ENCODE peak calls at places on chromosome 14, in four cellular contexts. Y is HepG2, L is K562, U is HCT116. V is an unnamed sample.

GRCh38 chr14:90443161-90444076 is 46.6 kb downstream of the CALM1 start:
- DNase-seq in L (no peak), U (no peak), Y (no peak), V (no peak)

GRCh38 chr14:90664911-90665695 is 151.1 kb downstream of the TTC7B start:
- DNase-seq in Y (no peak), L (no peak), U (no peak), V (no peak)

GRCh38 chr14:102079700-102079979 is 7.2 kb downstream of the HSP90AA1 start:
- DNase-seq in Y (no peak), L (no peak), U (no peak), V (no peak)

GRCh38 chr14:105087963-105088811 is 23.0 kb upstream of the GPR132 start:
- DNase-seq in Y (peak), L (peak), U (no peak), V (no peak)

GRCh38 chr14:94655169-94655710 is 43.0 kb downstream of the SERPINA3 start:
- DNase-seq in Y (no peak), U (no peak), L (no peak), V (no peak)

GRCh38 chr14:94897092-94897491 is 127.2 kb upstream of the GSC start:
- DNase-seq in L (no peak), Y (no peak), U (no peak), V (no peak)

GRCh38 chr14:102320033-102320660 is 601 bp downstream of the ZNF839 start:
- DNase-seq in L (peak), U (no peak), Y (no peak), V (no peak)

GRCh38 chr14:104972301-104973211 is 5.6 kb downstream of the AHNAK2 start:
- DNase-seq in Y (no peak), U (peak), L (no peak), V (no peak)

GRCh38 chr14:88563845-88564244 is 1.0 kb downstream of the ZC3H14 start:
- DNase-seq in U (no peak), Y (no peak), L (no peak), V (no peak)

GRCh38 chr14:106538193-106538592 is 1011.8 kb downstream of the TMEM121 start:
- DNase-seq in U (no peak), L (no peak), Y (no peak), V (no peak)

GRCh38 chr14:65357091-65357490 is 55.4 kb upstream of the FUT8 start:
- DNase-seq in U (no peak), L (no peak), Y (no peak), V (no peak)

GRCh38 chr14:39474416-39474911 is 42.2 kb upstream of the FBXO33 start:
- DNase-seq in L (no peak), U (no peak), Y (peak), V (no peak)

GRCh38 chr14:103136388-103137271 is 13.4 kb downstream of the TNFAIP2 start:
- DNase-seq in U (peak), Y (no peak), L (peak), V (peak)

GRCh38 chr14:103319422-103319821 is 14.6 kb upstream of the EIF5 start:
- DNase-seq in L (no peak), U (no peak), Y (no peak), V (no peak)

GRCh38 chr14:29016050-29016900 is 249.7 kb downstream of the FOXG1 start:
- DNase-seq in Y (peak), L (peak), U (no peak), V (peak)

GRCh38 chr14:92647499-92648279 is 100.7 kb downstream of the LGMN start:
- DNase-seq in Y (no peak), U (no peak), L (no peak), V (no peak)

GRCh38 chr14:50619569-50620141 is 48.5 kb downstream of the SAV1 start:
- DNase-seq in U (peak), Y (peak), L (no peak), V (peak)

GRCh38 chr14:100498068-100498467 is 89.1 kb downstream of the BEGAIN start:
- DNase-seq in L (no peak), Y (no peak), U (no peak), V (no peak)
- TF ChIP-seq TCF7L2 in L (no peak), Y (no peak), U (no peak), V (no peak)

DNA sequence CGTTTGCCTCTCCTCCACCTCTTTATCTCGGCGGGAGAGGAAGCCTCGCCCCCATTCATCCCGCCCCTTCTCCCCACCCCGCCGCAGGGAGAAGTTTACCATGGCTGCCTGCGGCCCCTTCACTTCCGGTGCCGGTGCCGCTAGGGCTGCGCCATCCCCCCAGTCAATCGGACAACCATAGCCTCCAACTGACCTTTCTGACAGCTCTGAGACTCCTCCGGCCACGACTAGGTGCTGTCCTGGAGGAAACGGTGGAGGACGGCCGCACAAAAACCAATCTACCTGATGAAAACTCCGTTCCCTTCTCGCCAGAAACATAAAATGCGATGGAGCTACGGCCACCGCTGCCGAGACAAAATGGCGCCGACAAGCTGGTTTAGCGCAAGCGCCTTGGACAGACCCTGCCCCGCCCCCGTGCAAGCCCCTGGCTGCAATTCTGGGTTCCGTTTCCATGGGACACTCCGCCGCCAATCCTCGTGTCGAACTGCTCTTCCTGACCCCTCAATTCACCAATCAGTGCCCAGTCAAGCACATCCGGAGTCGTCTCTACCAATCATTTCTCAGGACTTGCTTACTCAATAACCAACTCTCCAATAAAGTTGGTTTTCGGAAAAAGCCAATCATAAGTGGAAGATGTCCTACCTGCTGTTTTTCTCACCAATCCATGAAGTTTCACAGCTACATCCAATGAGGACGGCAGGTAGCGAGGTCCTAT is 436 bp upstream of the ARID4A start:
- DNase-seq in U (peak), Y (peak), L (peak), V (peak)
- TF ChIP-seq REST in U (no peak), Y (no peak), L (no peak), V (no peak)

DNA sequence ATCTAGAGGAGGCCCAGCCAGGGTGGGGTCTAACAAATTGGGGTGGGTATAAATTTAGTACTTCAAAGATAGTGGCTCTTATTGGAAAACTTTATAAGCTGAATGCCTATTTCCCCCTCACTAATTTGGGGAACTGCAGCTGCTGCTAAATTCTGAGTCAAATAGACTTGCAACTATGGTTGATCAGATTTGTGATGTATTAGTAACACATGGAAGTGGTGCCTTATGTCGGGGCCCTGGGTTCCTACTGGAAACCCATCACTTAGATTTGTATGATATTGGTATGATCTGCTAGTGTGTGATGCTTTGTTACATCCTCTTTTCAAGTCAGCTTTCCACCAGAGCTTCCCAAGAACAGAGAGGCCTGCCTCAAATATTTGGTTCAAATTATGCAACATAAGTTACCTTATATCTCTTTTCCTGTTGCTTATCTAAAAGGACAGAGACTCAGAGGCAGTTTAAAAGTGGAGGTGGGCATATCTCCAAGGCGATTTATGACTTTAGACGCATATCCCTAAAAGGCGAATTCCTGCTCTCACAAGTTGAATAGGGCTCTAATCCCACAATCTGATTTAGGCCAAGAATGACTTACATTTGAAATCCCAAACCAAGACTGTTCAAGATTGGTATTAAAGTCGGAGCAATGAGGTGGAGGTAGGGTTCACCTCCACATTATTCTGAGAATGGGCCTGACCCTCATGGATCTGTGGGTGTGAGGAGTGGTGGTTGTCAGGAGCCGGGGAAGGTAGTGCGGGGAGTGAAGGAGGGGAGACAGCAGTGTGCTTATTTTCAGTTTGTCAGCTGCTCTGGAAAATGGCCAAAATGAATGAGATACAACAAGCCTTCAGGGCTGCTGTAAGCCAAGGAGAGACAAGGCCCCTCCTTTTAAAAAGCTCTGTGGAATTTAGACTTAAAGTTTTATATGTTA is 425.8 kb downstream of the RAD51B start:
- DNase-seq in L (peak), U (no peak), Y (no peak), V (no peak)
- H3K27ac ChIP-seq in L (peak), U (peak), Y (no peak), V (peak)

DNA sequence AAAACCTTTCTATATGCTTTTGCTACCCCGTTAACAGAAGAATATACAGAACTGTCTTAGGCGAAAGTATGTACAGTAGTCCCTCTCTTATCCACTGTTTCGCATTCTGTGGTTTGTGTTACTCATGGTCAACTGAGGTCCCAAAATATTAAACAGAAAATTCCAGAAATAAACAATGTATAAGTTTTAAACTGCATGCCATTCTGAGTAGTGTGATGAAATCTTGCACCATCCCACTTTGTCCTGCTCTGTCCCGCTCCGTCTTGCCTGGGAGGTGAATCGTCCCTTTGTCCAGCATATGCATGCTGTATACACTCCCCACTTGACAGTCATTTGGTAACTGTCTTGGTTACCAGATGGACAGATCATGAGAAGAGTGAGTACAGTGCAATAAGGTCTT is 70.1 kb upstream of the STRN3 start:
- DNase-seq in L (no peak), U (no peak), Y (no peak), V (no peak)
- TF ChIP-seq TCF7L2 in L (no peak), U (no peak), Y (no peak), V (no peak)

GRCh38 chr14:77099425-77100167 is 1.5 kb downstream of the CIPC start:
- DNase-seq in L (no peak), U (no peak), Y (no peak), V (no peak)

GRCh38 chr14:77097006-77097688 is 911 bp upstream of the CIPC start:
- DNase-seq in U (no peak), Y (peak), L (no peak), V (no peak)

GRCh38 chr14:77097689-77098469 is at the start of gene CIPC:
- DNase-seq in Y (peak), L (peak), U (peak), V (peak)

GRCh38 chr14:77100961-77101360 is 2.9 kb downstream of the CIPC start:
- DNase-seq in U (no peak), L (no peak), Y (no peak), V (no peak)

GRCh38 chr14:77098470-77099353 is 654 bp downstream of the CIPC start:
- DNase-seq in L (peak), U (no peak), Y (no peak), V (no peak)
- TF ChIP-seq REST in L (no peak), U (no peak), Y (no peak), V (no peak)

V was measured in Panc1.